ENCODE peak calls at places on chromosomes 7 and 10, in four cellular contexts. One of them, this sample, is unnamed.

GRCh38 chr7:37410305-37411209 is 38.1 kb downstream of the ELMO1 start:
- DNase-seq in K562: no peak
- DNase-seq in WTC11: no peak
- DNase-seq in HepG2: no peak
- DNase-seq in this sample: no peak

GRCh38 chr7:74427974-74428373 is 25.7 kb upstream of the GTF2IRD1 start:
- DNase-seq in K562: no peak
- DNase-seq in WTC11: no peak
- DNase-seq in HepG2: no peak
- DNase-seq in this sample: no peak

GRCh38 chr10:48498940-48499510 is 105.8 kb downstream of the ARHGAP22 start:
- DNase-seq in K562: no peak
- DNase-seq in WTC11: no peak
- DNase-seq in HepG2: no peak
- DNase-seq in this sample: no peak

GRCh38 chr7:47670738-47671137 is 88.8 kb upstream of the TNS3 start:
- DNase-seq in K562: no peak
- DNase-seq in WTC11: no peak
- DNase-seq in HepG2: no peak
- DNase-seq in this sample: no peak

GRCh38 chr7:128783143-128783799 is 7.7 kb upstream of the OPN1SW start:
- DNase-seq in K562: peak
- DNase-seq in WTC11: peak
- DNase-seq in HepG2: peak
- DNase-seq in this sample: peak

GRCh38 chr7:50446542-50446960 is 3.6 kb downstream of the FIGNL1 start:
- DNase-seq in K562: no peak
- DNase-seq in WTC11: no peak
- DNase-seq in HepG2: peak
- DNase-seq in this sample: no peak

GRCh38 chr7:148507741-148508285 is 82.8 kb upstream of the C7orf33 start:
- DNase-seq in K562: no peak
- DNase-seq in WTC11: no peak
- DNase-seq in HepG2: no peak
- DNase-seq in this sample: no peak

GRCh38 chr10:43594944-43595589 is 11.2 kb upstream of the ZNF485 start:
- DNase-seq in K562: no peak
- DNase-seq in WTC11: no peak
- DNase-seq in HepG2: no peak
- DNase-seq in this sample: no peak

GRCh38 chr10:96641396-96641795 is 54.6 kb upstream of the TM9SF3 start:
- DNase-seq in K562: no peak
- DNase-seq in WTC11: no peak
- DNase-seq in HepG2: no peak
- DNase-seq in this sample: no peak

GRCh38 chr10:42836771-42837468 is 54.3 kb downstream of the BMS1 start:
- DNase-seq in K562: no peak
- DNase-seq in WTC11: peak
- DNase-seq in HepG2: peak
- DNase-seq in this sample: no peak

GRCh38 chr10:90817173-90817889 is 40.5 kb downstream of the HTR7 start:
- DNase-seq in K562: no peak
- DNase-seq in WTC11: no peak
- DNase-seq in HepG2: no peak
- DNase-seq in this sample: no peak

GRCh38 chr10:119567978-119568377 is 25.5 kb upstream of the RGS10 start:
- DNase-seq in K562: no peak
- DNase-seq in WTC11: no peak
- DNase-seq in HepG2: no peak
- DNase-seq in this sample: no peak

GRCh38 chr10:118504044-118504944 is 91.2 kb downstream of the PRLHR start:
- DNase-seq in K562: peak
- DNase-seq in WTC11: no peak
- DNase-seq in HepG2: no peak
- DNase-seq in this sample: peak

GRCh38 chr10:29210469-29210868 is 78.4 kb upstream of the LYZL1 start:
- DNase-seq in K562: no peak
- DNase-seq in WTC11: no peak
- DNase-seq in HepG2: no peak
- DNase-seq in this sample: no peak

GRCh38 chr10:84194424-84195043 is at the start of gene CDHR1:
- DNase-seq in K562: peak
- DNase-seq in WTC11: peak
- DNase-seq in HepG2: no peak
- DNase-seq in this sample: peak

GRCh38 chr7:27104244-27105149 is 2.0 kb upstream of the HOXA2 start:
- DNase-seq in K562: no peak
- DNase-seq in WTC11: no peak
- DNase-seq in HepG2: no peak
- DNase-seq in this sample: no peak

GRCh38 chr10:113648478-113648877 is 15.4 kb downstream of the NRAP start:
- DNase-seq in K562: no peak
- DNase-seq in WTC11: no peak
- DNase-seq in HepG2: no peak
- DNase-seq in this sample: no peak

GRCh38 chr10:61951144-61951483 is 49.6 kb downstream of the ARID5B start:
- DNase-seq in K562: no peak
- DNase-seq in WTC11: no peak
- DNase-seq in HepG2: no peak
- DNase-seq in this sample: no peak

GRCh38 chr10:121288011-121288410 is 310.2 kb downstream of the FGFR2 start:
- DNase-seq in K562: no peak
- DNase-seq in WTC11: no peak
- DNase-seq in HepG2: no peak
- DNase-seq in this sample: no peak

GRCh38 chr7:98203261-98203963 is 7.8 kb upstream of the BHLHA15 start:
- DNase-seq in K562: no peak
- DNase-seq in WTC11: no peak
- DNase-seq in HepG2: no peak
- DNase-seq in this sample: no peak

DNA sequence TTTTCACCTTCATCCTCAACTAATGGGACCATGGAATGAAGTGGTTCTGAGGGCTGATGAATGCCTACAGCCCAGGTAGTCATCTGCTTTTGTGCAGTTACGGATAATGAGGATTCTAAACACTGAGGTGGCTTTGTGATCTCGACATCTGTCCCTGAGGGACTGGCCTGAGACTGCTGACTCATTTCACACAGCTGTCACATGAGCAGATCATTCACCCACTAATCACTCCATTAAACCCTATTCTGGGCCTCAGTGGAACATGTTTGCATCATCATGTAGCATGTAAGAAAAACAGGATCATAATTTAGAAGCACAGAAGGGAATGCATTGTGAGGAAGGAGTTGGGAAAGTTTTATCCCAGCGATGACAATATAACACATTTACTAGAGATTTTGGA is 79.4 kb upstream of the FEZF1 start:
- DNase-seq in K562: no peak
- DNase-seq in WTC11: no peak
- DNase-seq in HepG2: no peak
- DNase-seq in this sample: no peak
- TF ChIP-seq ELF4 in K562: no peak
- TF ChIP-seq ELF4 in WTC11: no peak
- TF ChIP-seq ELF4 in HepG2: no peak
- TF ChIP-seq ELF4 in this sample: no peak

GRCh38 chr10:36254191-36254590 is 612.1 kb upstream of the FZD8 start:
- DNase-seq in K562: no peak
- DNase-seq in WTC11: no peak
- DNase-seq in HepG2: no peak
- DNase-seq in this sample: no peak
- TF ChIP-seq ELF4 in K562: no peak
- TF ChIP-seq ELF4 in WTC11: no peak
- TF ChIP-seq ELF4 in HepG2: no peak
- TF ChIP-seq ELF4 in this sample: no peak

GRCh38 chr7:77403957-77404356 is 12.2 kb downstream of the GSAP start:
- DNase-seq in K562: no peak
- DNase-seq in WTC11: no peak
- DNase-seq in HepG2: no peak
- DNase-seq in this sample: no peak
- TF ChIP-seq ELF4 in K562: no peak
- TF ChIP-seq ELF4 in WTC11: no peak
- TF ChIP-seq ELF4 in HepG2: no peak
- TF ChIP-seq ELF4 in this sample: no peak

DNA sequence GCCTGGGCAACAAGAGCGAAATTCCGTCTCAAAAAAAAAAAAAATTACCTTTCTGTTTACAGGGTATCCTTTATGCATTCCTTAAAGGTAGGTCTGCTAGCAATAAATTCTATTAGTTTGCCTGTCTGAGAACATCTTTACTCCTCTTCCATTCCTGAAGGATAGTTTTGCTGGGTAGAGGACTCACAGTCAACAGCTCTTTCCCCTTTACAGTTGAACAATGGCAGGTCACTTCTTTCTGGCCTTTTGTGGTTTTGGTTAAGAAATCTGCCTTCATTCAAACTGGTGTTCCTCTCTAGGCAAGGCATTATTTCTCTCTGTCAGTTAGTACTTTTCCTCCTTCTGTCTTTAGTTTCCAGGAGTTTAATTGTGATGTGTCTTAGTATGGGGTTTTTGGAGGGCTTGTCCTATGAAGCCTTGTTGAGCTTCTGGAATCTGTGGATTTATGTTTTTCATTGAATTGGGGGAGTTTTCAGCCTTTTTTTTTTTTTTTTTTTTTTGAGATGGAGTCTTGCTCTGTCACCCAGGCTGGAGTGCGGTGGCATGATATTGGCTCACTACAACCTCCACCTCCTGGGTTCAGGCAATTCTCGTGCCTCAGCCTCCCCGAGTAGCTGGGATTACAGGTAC is 4.8 kb upstream of the DNAAF5 start:
- DNase-seq in K562: no peak
- DNase-seq in WTC11: no peak
- DNase-seq in HepG2: no peak
- DNase-seq in this sample: no peak
- TF ChIP-seq ELF4 in K562: no peak
- TF ChIP-seq ELF4 in WTC11: no peak
- TF ChIP-seq ELF4 in HepG2: no peak
- TF ChIP-seq ELF4 in this sample: no peak

GRCh38 chr10:111207525-111207924 is 130.7 kb downstream of the ADRA2A start:
- DNase-seq in K562: no peak
- DNase-seq in WTC11: peak
- DNase-seq in HepG2: no peak
- DNase-seq in this sample: no peak

GRCh38 chr10:111211756-111212155 is 134.9 kb downstream of the ADRA2A start:
- DNase-seq in K562: no peak
- DNase-seq in WTC11: no peak
- DNase-seq in HepG2: no peak
- DNase-seq in this sample: no peak

GRCh38 chr10:111211241-111211640 is 134.4 kb downstream of the ADRA2A start:
- DNase-seq in K562: no peak
- DNase-seq in WTC11: no peak
- DNase-seq in HepG2: no peak
- DNase-seq in this sample: no peak

GRCh38 chr10:111208951-111209350 is 132.1 kb downstream of the ADRA2A start:
- DNase-seq in K562: no peak
- DNase-seq in WTC11: no peak
- DNase-seq in HepG2: no peak
- DNase-seq in this sample: no peak

DNA sequence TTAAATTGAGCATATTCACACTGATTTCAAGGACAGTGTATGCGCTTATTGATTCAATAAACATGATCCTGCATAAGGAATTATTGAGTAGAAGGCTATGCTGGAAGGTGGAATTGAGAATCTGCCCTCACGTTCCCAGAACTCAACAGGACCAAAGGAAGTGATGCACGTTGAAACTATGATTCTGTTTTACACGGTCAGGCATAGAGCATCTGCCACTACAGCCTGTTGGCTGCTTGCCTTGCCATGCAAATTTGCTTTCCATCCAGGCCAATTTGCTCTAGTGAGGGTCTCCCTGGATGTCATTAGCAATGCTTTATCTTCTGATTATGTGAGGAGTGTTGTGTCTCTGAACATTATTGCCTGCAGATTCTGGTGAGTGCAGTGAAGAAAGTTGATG is 132.8 kb downstream of the ADRA2A start:
- DNase-seq in K562: no peak
- DNase-seq in WTC11: no peak
- DNase-seq in HepG2: no peak
- DNase-seq in this sample: no peak
- TF ChIP-seq ELF4 in K562: no peak
- TF ChIP-seq ELF4 in WTC11: no peak
- TF ChIP-seq ELF4 in HepG2: no peak
- TF ChIP-seq ELF4 in this sample: no peak

DNA sequence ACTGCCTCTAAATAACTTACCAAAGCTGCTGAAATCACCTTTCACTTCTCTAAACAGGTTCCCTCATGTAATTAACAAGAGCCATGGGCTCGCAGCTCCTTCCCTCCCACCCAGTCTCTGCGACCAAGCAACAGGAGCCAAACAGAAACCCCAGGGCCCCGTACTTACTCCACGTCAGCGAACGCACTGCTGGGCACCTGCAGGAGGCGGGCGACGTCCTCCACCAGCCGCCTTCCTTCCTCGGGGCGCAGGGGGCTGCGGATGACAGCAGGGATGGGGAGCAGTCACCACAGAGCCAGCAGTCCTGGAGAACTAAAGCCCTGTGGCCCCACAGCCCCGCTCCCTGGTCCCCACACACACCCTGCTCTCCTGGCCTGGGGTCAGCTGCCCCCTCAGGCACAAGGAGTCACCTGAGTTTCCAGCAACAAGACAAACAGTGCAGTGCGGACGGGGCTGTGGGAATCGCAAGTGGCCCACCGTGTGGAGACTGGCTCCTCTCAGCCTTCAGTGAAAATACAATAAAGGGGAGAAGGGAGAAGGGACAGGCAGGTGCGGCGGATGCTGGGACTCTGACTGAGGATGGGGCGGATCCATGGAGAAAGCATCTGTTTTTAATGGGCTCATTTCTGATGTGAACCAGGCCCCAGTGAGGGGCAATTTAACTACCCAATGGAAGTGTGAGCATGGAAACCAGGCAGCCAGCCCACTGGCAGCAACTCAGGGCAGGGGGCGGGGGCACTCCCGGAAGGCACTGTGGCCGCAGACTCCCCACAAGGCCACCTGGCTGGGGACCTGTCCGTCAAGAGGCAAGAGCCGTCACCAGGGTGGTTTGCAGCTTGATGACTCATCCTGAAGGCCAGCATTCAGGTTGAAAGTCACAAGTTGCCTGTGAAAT is 476.7 kb downstream of the PTPRN2 start:
- DNase-seq in K562: no peak
- DNase-seq in WTC11: no peak
- DNase-seq in HepG2: peak
- DNase-seq in this sample: no peak
- TF ChIP-seq ELF4 in K562: no peak
- TF ChIP-seq ELF4 in WTC11: no peak
- TF ChIP-seq ELF4 in HepG2: no peak
- TF ChIP-seq ELF4 in this sample: no peak

GRCh38 chr7:140236626-140237025 is 59.8 kb upstream of the KDM7A start:
- DNase-seq in K562: no peak
- DNase-seq in WTC11: no peak
- DNase-seq in HepG2: no peak
- DNase-seq in this sample: no peak

GRCh38 chr7:140232959-140233649 is 56.3 kb upstream of the KDM7A start:
- DNase-seq in K562: no peak
- DNase-seq in WTC11: no peak
- DNase-seq in HepG2: peak
- DNase-seq in this sample: no peak

GRCh38 chr7:140237390-140237789 is 60.6 kb upstream of the KDM7A start:
- DNase-seq in K562: no peak
- DNase-seq in WTC11: no peak
- DNase-seq in HepG2: no peak
- DNase-seq in this sample: no peak

GRCh38 chr7:140231779-140232491 is 55.2 kb upstream of the KDM7A start:
- DNase-seq in K562: no peak
- DNase-seq in WTC11: no peak
- DNase-seq in HepG2: no peak
- DNase-seq in this sample: no peak

GRCh38 chr7:140235114-140235513 is 58.3 kb upstream of the KDM7A start:
- DNase-seq in K562: no peak
- DNase-seq in WTC11: no peak
- DNase-seq in HepG2: no peak
- DNase-seq in this sample: no peak
- TF ChIP-seq ELF4 in K562: no peak
- TF ChIP-seq ELF4 in WTC11: no peak
- TF ChIP-seq ELF4 in HepG2: no peak
- TF ChIP-seq ELF4 in this sample: no peak